ENCODE peak calls at places on chromosomes 4 and X, in six cellular contexts. One of them, this sample, is unnamed.

GRCh38 chr4:166174717-166175510 is 301.9 kb downstream of the TLL1 start:
- DNase-seq in SJSA1: no peak
- DNase-seq in activated CD4-positive, alpha-beta T cell treated with anti-CD3 and anti-CD28 coated beads, Interleukin-2, amount 10 ng/mL, durations not matched to agents 7 days and 5 days: no peak
- DNase-seq in naive B cell: no peak
- DNase-seq in activated naive CD4-positive, alpha-beta T cell: no peak
- DNase-seq in non-pigmented ciliary epithelial cell: peak; percentile 22
- DNase-seq in this sample: no peak

GRCh38 chr4:172892300-172892699 is 276.3 kb upstream of the GALNT7 start:
- DNase-seq in activated CD4-positive, alpha-beta T cell treated with anti-CD3 and anti-CD28 coated beads, Interleukin-2, amount 10 ng/mL, durations not matched to agents 7 days and 5 days: no peak
- DNase-seq in activated naive CD4-positive, alpha-beta T cell: no peak
- DNase-seq in SJSA1: no peak
- DNase-seq in non-pigmented ciliary epithelial cell: no peak
- DNase-seq in naive B cell: no peak
- DNase-seq in this sample: peak; percentile 5

GRCh38 chrX:45842207-45842900 is 641.7 kb upstream of the DIPK2B start:
- DNase-seq in naive B cell: no peak
- DNase-seq in SJSA1: no peak
- DNase-seq in activated naive CD4-positive, alpha-beta T cell: no peak
- DNase-seq in activated CD4-positive, alpha-beta T cell treated with anti-CD3 and anti-CD28 coated beads, Interleukin-2, amount 10 ng/mL, durations not matched to agents 7 days and 5 days: no peak
- DNase-seq in non-pigmented ciliary epithelial cell: no peak
- DNase-seq in this sample: no peak

GRCh38 chrX:41022579-41022978 is 62.7 kb upstream of the USP9X start:
- DNase-seq in activated naive CD4-positive, alpha-beta T cell: no peak
- DNase-seq in naive B cell: no peak
- DNase-seq in non-pigmented ciliary epithelial cell: no peak
- DNase-seq in activated CD4-positive, alpha-beta T cell treated with anti-CD3 and anti-CD28 coated beads, Interleukin-2, amount 10 ng/mL, durations not matched to agents 7 days and 5 days: no peak
- DNase-seq in SJSA1: no peak
- DNase-seq in this sample: no peak

GRCh38 chrX:131812847-131813825 is 210.0 kb upstream of the STK26 start:
- DNase-seq in activated CD4-positive, alpha-beta T cell treated with anti-CD3 and anti-CD28 coated beads, Interleukin-2, amount 10 ng/mL, durations not matched to agents 7 days and 5 days: peak; percentile 82
- DNase-seq in naive B cell: peak; percentile 92
- DNase-seq in non-pigmented ciliary epithelial cell: no peak
- DNase-seq in SJSA1: no peak
- DNase-seq in activated naive CD4-positive, alpha-beta T cell: peak; percentile 42
- DNase-seq in this sample: no peak

GRCh38 chr4:2755821-2756690 is at the start of gene TNIP2:
- DNase-seq in non-pigmented ciliary epithelial cell: no peak
- DNase-seq in SJSA1: peak; percentile 56
- DNase-seq in activated naive CD4-positive, alpha-beta T cell: peak; percentile 62
- DNase-seq in naive B cell: peak; percentile 80
- DNase-seq in activated CD4-positive, alpha-beta T cell treated with anti-CD3 and anti-CD28 coated beads, Interleukin-2, amount 10 ng/mL, durations not matched to agents 7 days and 5 days: peak; percentile 75
- DNase-seq in this sample: peak; percentile 65

GRCh38 chr4:11365039-11365438 is 63.7 kb downstream of the HS3ST1 start:
- DNase-seq in activated CD4-positive, alpha-beta T cell treated with anti-CD3 and anti-CD28 coated beads, Interleukin-2, amount 10 ng/mL, durations not matched to agents 7 days and 5 days: no peak
- DNase-seq in activated naive CD4-positive, alpha-beta T cell: no peak
- DNase-seq in non-pigmented ciliary epithelial cell: no peak
- DNase-seq in SJSA1: no peak
- DNase-seq in naive B cell: no peak
- DNase-seq in this sample: no peak

GRCh38 chr4:156642161-156642560 is 329.4 kb downstream of the PDGFC start:
- DNase-seq in SJSA1: no peak
- DNase-seq in non-pigmented ciliary epithelial cell: no peak
- DNase-seq in activated naive CD4-positive, alpha-beta T cell: no peak
- DNase-seq in naive B cell: no peak
- DNase-seq in activated CD4-positive, alpha-beta T cell treated with anti-CD3 and anti-CD28 coated beads, Interleukin-2, amount 10 ng/mL, durations not matched to agents 7 days and 5 days: no peak
- DNase-seq in this sample: no peak

GRCh38 chrX:40502688-40503087 is 78.1 kb upstream of the ATP6AP2 start:
- DNase-seq in naive B cell: no peak
- DNase-seq in SJSA1: no peak
- DNase-seq in activated CD4-positive, alpha-beta T cell treated with anti-CD3 and anti-CD28 coated beads, Interleukin-2, amount 10 ng/mL, durations not matched to agents 7 days and 5 days: no peak
- DNase-seq in non-pigmented ciliary epithelial cell: no peak
- DNase-seq in activated naive CD4-positive, alpha-beta T cell: no peak
- DNase-seq in this sample: no peak

GRCh38 chr4:98260047-98260578 is 1.1 kb upstream of the RAP1GDS1 start:
- DNase-seq in activated naive CD4-positive, alpha-beta T cell: no peak
- DNase-seq in activated CD4-positive, alpha-beta T cell treated with anti-CD3 and anti-CD28 coated beads, Interleukin-2, amount 10 ng/mL, durations not matched to agents 7 days and 5 days: peak; percentile 40
- DNase-seq in SJSA1: no peak
- DNase-seq in non-pigmented ciliary epithelial cell: no peak
- DNase-seq in naive B cell: peak; percentile 28
- DNase-seq in this sample: no peak

GRCh38 chr4:159008671-159009070 is 94.2 kb upstream of the RAPGEF2 start:
- DNase-seq in activated naive CD4-positive, alpha-beta T cell: no peak
- DNase-seq in non-pigmented ciliary epithelial cell: no peak
- DNase-seq in activated CD4-positive, alpha-beta T cell treated with anti-CD3 and anti-CD28 coated beads, Interleukin-2, amount 10 ng/mL, durations not matched to agents 7 days and 5 days: no peak
- DNase-seq in SJSA1: no peak
- DNase-seq in naive B cell: no peak
- DNase-seq in this sample: no peak

GRCh38 chr4:169342906-169343560 is 72.3 kb upstream of the SH3RF1 start:
- DNase-seq in SJSA1: no peak
- DNase-seq in activated naive CD4-positive, alpha-beta T cell: no peak
- DNase-seq in activated CD4-positive, alpha-beta T cell treated with anti-CD3 and anti-CD28 coated beads, Interleukin-2, amount 10 ng/mL, durations not matched to agents 7 days and 5 days: no peak
- DNase-seq in naive B cell: no peak
- DNase-seq in non-pigmented ciliary epithelial cell: no peak
- DNase-seq in this sample: no peak

GRCh38 chrX:149521438-149521837 is 16.3 kb upstream of the IDS start:
- DNase-seq in naive B cell: no peak
- DNase-seq in non-pigmented ciliary epithelial cell: no peak
- DNase-seq in SJSA1: no peak
- DNase-seq in activated naive CD4-positive, alpha-beta T cell: no peak
- DNase-seq in activated CD4-positive, alpha-beta T cell treated with anti-CD3 and anti-CD28 coated beads, Interleukin-2, amount 10 ng/mL, durations not matched to agents 7 days and 5 days: peak; percentile 13
- DNase-seq in this sample: no peak

GRCh38 chrX:103780701-103781402 is 4.2 kb downstream of the PLP1 start:
- DNase-seq in non-pigmented ciliary epithelial cell: no peak
- DNase-seq in activated CD4-positive, alpha-beta T cell treated with anti-CD3 and anti-CD28 coated beads, Interleukin-2, amount 10 ng/mL, durations not matched to agents 7 days and 5 days: no peak
- DNase-seq in activated naive CD4-positive, alpha-beta T cell: no peak
- DNase-seq in naive B cell: no peak
- DNase-seq in SJSA1: no peak
- DNase-seq in this sample: no peak

GRCh38 chr4:48275247-48275646 is 5.6 kb upstream of the TEC start:
- DNase-seq in activated CD4-positive, alpha-beta T cell treated with anti-CD3 and anti-CD28 coated beads, Interleukin-2, amount 10 ng/mL, durations not matched to agents 7 days and 5 days: no peak
- DNase-seq in naive B cell: no peak
- DNase-seq in non-pigmented ciliary epithelial cell: no peak
- DNase-seq in SJSA1: no peak
- DNase-seq in activated naive CD4-positive, alpha-beta T cell: no peak
- DNase-seq in this sample: no peak

This sample was measured in CMK.